ENCODE peak calls at places on chromosome 10, in four cellular contexts. Y is CD8-positive, alpha-beta memory T cell; V is GM19239; I is NCI-H1436. A is an unnamed sample.

GRCh38 chr10:87702973-87703294 is 43.3 kb downstream of the PAPSS2 start:
- DNase-seq in Y (no peak), V (no peak), I (no peak), A (no peak)

GRCh38 chr10:58175990-58176910 is 91.4 kb downstream of the IPMK start:
- DNase-seq in Y (no peak), V (no peak), I (no peak), A (no peak)

GRCh38 chr10:119350529-119351001 is 143.2 kb downstream of the GRK5 start:
- DNase-seq in Y (no peak), V (no peak), I (no peak), A (no peak)

GRCh38 chr10:117268907-117269306 is 28.0 kb downstream of the SLC18A2 start:
- DNase-seq in Y (no peak), V (no peak), I (no peak), A (no peak)

GRCh38 chr10:70255329-70256299 is 22.4 kb upstream of the PPA1 start:
- DNase-seq in Y (peak; percentile 15), V (no peak), I (no peak), A (no peak)

GRCh38 chr10:47104786-47105385 is 193.7 kb downstream of the PTPN20 start:
- DNase-seq in Y (no peak), V (no peak), I (no peak), A (no peak)

GRCh38 chr10:95421782-95422181 is 131.0 kb upstream of the PDLIM1 start:
- DNase-seq in Y (no peak), V (no peak), I (no peak), A (no peak)

GRCh38 chr10:86440874-86441838 is 74.6 kb upstream of the GRID1 start:
- DNase-seq in Y (no peak), V (no peak), I (no peak), A (no peak)

GRCh38 chr10:44468525-44468924 is 83.6 kb upstream of the CXCL12 start:
- DNase-seq in Y (no peak), V (no peak), I (no peak), A (no peak)

GRCh38 chr10:36765777-36766176 is 359.6 kb upstream of the ANKRD30A start:
- DNase-seq in Y (no peak), V (no peak), I (no peak), A (no peak)

GRCh38 chr10:61751599-61751998 is 88.9 kb downstream of the CABCOCO1 start:
- DNase-seq in Y (no peak), V (no peak), I (no peak), A (no peak)

GRCh38 chr10:32139223-32140073 is 83.2 kb upstream of the KIF5B start:
- DNase-seq in Y (no peak), V (no peak), I (no peak), A (no peak)

GRCh38 chr10:90276894-90277447 is 575.6 kb downstream of the KIF20B start:
- DNase-seq in Y (no peak), V (no peak), I (no peak), A (no peak)

GRCh38 chr10:24544776-24545175 is 178.9 kb downstream of the ARHGAP21 start:
- DNase-seq in Y (no peak), V (no peak), I (no peak), A (no peak)

GRCh38 chr10:35705671-35706070 is 63.6 kb upstream of the FZD8 start:
- DNase-seq in Y (no peak), V (no peak), I (no peak), A (no peak)

GRCh38 chr10:127013251-127013656 is 108.0 kb downstream of the DOCK1 start:
- DNase-seq in Y (no peak), V (no peak), I (no peak), A (no peak)

GRCh38 chr10:15058689-15059088 is 14.9 kb downstream of the OLAH start:
- DNase-seq in Y (no peak), V (no peak), I (no peak), A (no peak)

GRCh38 chr10:91433620-91434019 is 23.5 kb downstream of the HECTD2 start:
- DNase-seq in Y (no peak), V (no peak), I (no peak), A (no peak)

GRCh38 chr10:74766501-74766900 is 59.9 kb upstream of the KAT6B start:
- DNase-seq in Y (no peak), V (no peak), I (no peak), A (no peak)

GRCh38 chr10:101816375-101816773 is 1.9 kb downstream of the OGA start:
- DNase-seq in Y (no peak), V (no peak), I (no peak), A (no peak)

GRCh38 chr10:131065673-131066331 is 245.7 kb downstream of the TCERG1L start:
- DNase-seq in Y (no peak), V (no peak), I (no peak), A (no peak)

GRCh38 chr10:96130326-96130758 is 245 bp downstream of the ZNF518A start:
- DNase-seq in Y (no peak), V (peak; percentile 37), I (peak; percentile 71), A (peak; percentile 58)

GRCh38 chr10:80283119-80283518 is 6.3 kb downstream of the MAT1A start:
- DNase-seq in Y (no peak), V (no peak), I (no peak), A (no peak)

A was measured in GM12892.